ENCODE peak calls at places on chromosomes 12 and 14, in seven cellular contexts. G, W, R, I, N, A and H are unnamed samples.

GRCh38 chr12:3614806-3615466 is 123.9 kb downstream of the PRMT8 start:
- DNase-seq in G (no peak), W (peak), R (no peak), I (no peak), N (peak), A (no peak), H (peak)

GRCh38 chr14:103562135-103562384 is 397 bp downstream of the BAG5 start:
- DNase-seq in G (no peak), W (no peak), R (peak), I (peak), N (no peak), A (no peak), H (no peak)

GRCh38 chr12:66269757-66270383 is 32.4 kb upstream of the HELB start:
- DNase-seq in G (no peak), W (no peak), R (no peak), I (no peak), N (peak), A (no peak), H (peak)

GRCh38 chr14:99664636-99665273 is 19.3 kb upstream of the CYP46A1 start:
- DNase-seq in G (no peak), W (no peak), R (no peak), I (no peak), N (no peak), A (no peak), H (no peak)

GRCh38 chr12:51000245-51000644 is 25.9 kb downstream of the SLC11A2 start:
- DNase-seq in G (no peak), W (no peak), R (no peak), I (no peak), N (no peak), A (no peak), H (no peak)

GRCh38 chr14:59570122-59570521 is 6.5 kb downstream of the CCDC175 start:
- DNase-seq in G (no peak), W (no peak), R (no peak), I (no peak), N (no peak), A (no peak), H (no peak)

GRCh38 chr14:74882103-74882920 is 596 bp downstream of the DLST start:
- DNase-seq in G (peak), W (peak), R (peak), I (peak), N (no peak), A (peak), H (peak)

GRCh38 chr14:85454183-85454813 is 75.6 kb upstream of the FLRT2 start:
- DNase-seq in G (no peak), W (no peak), R (no peak), I (no peak), N (no peak), A (no peak), H (no peak)

GRCh38 chr14:60760209-60760608 is 25.6 kb downstream of the MNAT1 start:
- DNase-seq in G (no peak), W (no peak), R (no peak), I (no peak), N (no peak), A (no peak), H (no peak)

GRCh38 chr12:13913371-13913770 is 68.0 kb downstream of the GRIN2B start:
- DNase-seq in G (no peak), W (no peak), R (no peak), I (no peak), N (no peak), A (no peak), H (no peak)

GRCh38 chr14:59248170-59248569 is 59.7 kb downstream of the DAAM1 start:
- DNase-seq in G (no peak), W (no peak), R (no peak), I (no peak), N (no peak), A (no peak), H (no peak)

GRCh38 chr14:64117671-64118402 is 176.3 kb downstream of the ESR2 start:
- DNase-seq in G (no peak), W (no peak), R (no peak), I (peak), N (no peak), A (no peak), H (no peak)

GRCh38 chr14:66228267-66228970 is 257.8 kb upstream of the CCDC196 start:
- DNase-seq in G (no peak), W (no peak), R (no peak), I (no peak), N (no peak), A (no peak), H (no peak)

GRCh38 chr12:45407188-45407850 is 191.4 kb downstream of the ANO6 start:
- DNase-seq in G (peak), W (no peak), R (no peak), I (no peak), N (no peak), A (no peak), H (no peak)

GRCh38 chr14:73289729-73290128 is 52.4 kb downstream of the PAPLN start:
- DNase-seq in G (no peak), W (no peak), R (no peak), I (no peak), N (no peak), A (no peak), H (no peak)

GRCh38 chr12:122137681-122138080 is 36.3 kb downstream of the IL31 start:
- DNase-seq in G (no peak), W (no peak), R (no peak), I (no peak), N (peak), A (no peak), H (no peak)

GRCh38 chr12:124520258-124520657 is 47.2 kb downstream of the NCOR2 start:
- DNase-seq in G (peak), W (no peak), R (peak), I (no peak), N (no peak), A (peak), H (peak)

GRCh38 chr12:116697305-116698130 is 40.4 kb downstream of the SPRING1 start:
- DNase-seq in G (no peak), W (no peak), R (no peak), I (peak), N (peak), A (no peak), H (no peak)

GRCh38 chr14:90290612-90291011 is 34.3 kb downstream of the PSMC1 start:
- DNase-seq in G (no peak), W (no peak), R (no peak), I (no peak), N (no peak), A (no peak), H (no peak)

GRCh38 chr14:102058931-102059330 is 27.9 kb downstream of the HSP90AA1 start:
- DNase-seq in G (no peak), W (peak), R (no peak), I (no peak), N (no peak), A (no peak), H (no peak)

GRCh38 chr14:71324767-71325272 is 417.6 kb downstream of the PCNX1 start:
- DNase-seq in G (no peak), W (no peak), R (peak), I (no peak), N (peak), A (no peak), H (no peak)

GRCh38 chr12:116552750-116553383 is 6.3 kb upstream of the MAP1LC3B2 start:
- DNase-seq in G (no peak), W (no peak), R (no peak), I (no peak), N (no peak), A (no peak), H (no peak)

GRCh38 chr12:124481257-124481750 is 86.1 kb downstream of the NCOR2 start:
- DNase-seq in G (no peak), W (no peak), R (no peak), I (peak), N (no peak), A (no peak), H (no peak)

GRCh38 chr12:106003297-106003696 is 135.5 kb downstream of the NUAK1 start:
- DNase-seq in G (no peak), W (no peak), R (no peak), I (no peak), N (no peak), A (no peak), H (no peak)

GRCh38 chr12:52783563-52784316 is 6.6 kb upstream of the KRT76 start:
- DNase-seq in G (no peak), W (no peak), R (no peak), I (no peak), N (no peak), A (no peak), H (no peak)

GRCh38 chr14:81476816-81477215 is 56.8 kb downstream of the SEL1L start:
- DNase-seq in G (no peak), W (no peak), R (no peak), I (no peak), N (no peak), A (no peak), H (no peak)

GRCh38 chr12:68259318-68259940 is 6.0 kb upstream of the IL22 start:
- DNase-seq in G (no peak), W (no peak), R (no peak), I (no peak), N (no peak), A (no peak), H (no peak)

GRCh38 chr12:38823743-38824142 is 81.6 kb downstream of the CPNE8 start:
- DNase-seq in G (no peak), W (no peak), R (no peak), I (no peak), N (no peak), A (no peak), H (no peak)

GRCh38 chr12:85836716-85837100 is 499 bp upstream of the RASSF9 start:
- DNase-seq in G (no peak), W (no peak), R (no peak), I (no peak), N (peak), A (no peak), H (no peak)

GRCh38 chr14:58638231-58639205 is 756 bp downstream of the DACT1 start:
- DNase-seq in G (no peak), W (peak), R (peak), I (peak), N (peak), A (peak), H (no peak)

GRCh38 chr14:95835331-95835730 is 41.3 kb upstream of the TUNAR start:
- DNase-seq in G (no peak), W (no peak), R (no peak), I (no peak), N (no peak), A (no peak), H (no peak)

GRCh38 chr14:91714805-91715204 is 17.1 kb downstream of the CATSPERB start:
- DNase-seq in G (no peak), W (no peak), R (no peak), I (no peak), N (peak), A (no peak), H (no peak)

GRCh38 chr12:119369907-119370546 is 35.5 kb downstream of the CCDC60 start:
- DNase-seq in G (no peak), W (no peak), R (no peak), I (no peak), N (no peak), A (no peak), H (no peak)

GRCh38 chr12:121580959-121581680 is at the start of gene KDM2B:
- DNase-seq in G (no peak), W (no peak), R (peak), I (no peak), N (peak), A (no peak), H (peak)

GRCh38 chr14:50028458-50028857 is 87.9 kb downstream of the VCPKMT start:
- DNase-seq in G (no peak), W (no peak), R (no peak), I (no peak), N (no peak), A (no peak), H (no peak)

GRCh38 chr12:79927772-79928474 is 7.0 kb downstream of the PPP1R12A start:
- DNase-seq in G (no peak), W (no peak), R (no peak), I (no peak), N (no peak), A (no peak), H (no peak)

GRCh38 chr12:120651821-120652220 is 11.4 kb downstream of the CABP1 start:
- DNase-seq in G (no peak), W (no peak), R (no peak), I (no peak), N (no peak), A (no peak), H (no peak)

GRCh38 chr12:49365542-49365941 is 1.7 kb upstream of the SPATS2 start:
- DNase-seq in G (no peak), W (no peak), R (no peak), I (no peak), N (peak), A (no peak), H (no peak)

GRCh38 chr12:79424109-79424721 is 266.5 kb downstream of the PAWR start:
- DNase-seq in G (no peak), W (no peak), R (no peak), I (no peak), N (no peak), A (no peak), H (no peak)

GRCh38 chr14:20614038-20614840 is 23.1 kb upstream of the RNASE12 start:
- DNase-seq in G (no peak), W (no peak), R (no peak), I (no peak), N (peak), A (no peak), H (no peak)
- H3K27ac ChIP-seq in G (peak), W (peak), R (peak), I (peak), N (no peak), A (peak), H (peak)

GRCh38 chr14:52733824-52734223 is 3.9 kb downstream of the STYX start:
- DNase-seq in G (no peak), W (no peak), R (no peak), I (no peak), N (peak), A (no peak), H (no peak)

GRCh38 chr14:52730708-52731111 is 744 bp downstream of the STYX start:
- DNase-seq in G (no peak), W (no peak), R (no peak), I (no peak), N (no peak), A (no peak), H (no peak)

GRCh38 chr14:52738409-52738808 is 8.4 kb downstream of the STYX start:
- DNase-seq in G (no peak), W (no peak), R (no peak), I (no peak), N (no peak), A (no peak), H (no peak)

GRCh38 chr14:52740751-52741150 is 10.8 kb downstream of the STYX start:
- DNase-seq in G (no peak), W (no peak), R (no peak), I (no peak), N (no peak), A (no peak), H (no peak)

DNA sequence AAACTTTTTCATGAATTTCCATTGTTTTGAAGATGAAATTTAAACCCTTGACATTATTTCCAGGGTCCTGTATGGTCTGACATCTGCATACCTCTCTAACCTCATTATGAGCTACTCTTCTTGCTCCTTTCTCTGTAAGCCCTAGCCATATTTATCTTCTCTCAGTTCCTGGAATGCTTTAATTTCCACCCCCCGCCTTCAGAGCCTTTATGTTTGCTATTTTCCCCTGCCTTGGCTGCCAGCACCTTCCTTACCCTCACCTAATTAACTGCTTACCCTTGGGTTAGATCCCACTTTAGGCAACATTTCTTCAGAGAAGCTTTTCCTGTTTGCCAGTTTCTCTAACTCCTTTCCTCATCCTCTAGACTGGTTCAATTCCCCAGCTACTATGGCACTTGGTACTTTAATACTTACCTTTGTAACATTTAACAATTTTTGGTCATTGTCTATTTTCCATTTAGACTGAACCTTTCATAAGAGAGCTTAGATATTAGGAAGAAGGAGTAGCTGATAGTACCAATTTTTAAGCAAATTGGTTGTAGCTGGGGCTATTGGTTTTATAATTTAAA is 6.0 kb downstream of the STYX start:
- DNase-seq in G (no peak), W (no peak), R (no peak), I (no peak), N (no peak), A (no peak), H (no peak)
- H3K27ac ChIP-seq in G (no peak), W (no peak), R (no peak), I (no peak), N (no peak), A (no peak), H (no peak)

GRCh38 chr14:69634871-69635270 is 23.5 kb downstream of the SUSD6 start:
- DNase-seq in G (no peak), W (no peak), R (no peak), I (no peak), N (no peak), A (no peak), H (no peak)
- H3K27ac ChIP-seq in G (no peak), W (peak), R (peak), I (no peak), N (no peak), A (no peak), H (no peak)

GRCh38 chr12:57450057-57450456 is 5.0 kb upstream of the INHBE start:
- DNase-seq in G (no peak), W (no peak), R (no peak), I (no peak), N (no peak), A (no peak), H (no peak)

GRCh38 chr12:57452937-57453509 is 2.1 kb upstream of the INHBE start:
- DNase-seq in G (peak), W (peak), R (peak), I (peak), N (peak), A (peak), H (peak)

GRCh38 chr12:57454213-57454565 is 918 bp upstream of the INHBE start:
- DNase-seq in G (no peak), W (no peak), R (no peak), I (no peak), N (no peak), A (no peak), H (no peak)

GRCh38 chr12:57451233-57451778 is 3.8 kb upstream of the INHBE start:
- DNase-seq in G (no peak), W (no peak), R (no peak), I (no peak), N (no peak), A (no peak), H (no peak)

DNA sequence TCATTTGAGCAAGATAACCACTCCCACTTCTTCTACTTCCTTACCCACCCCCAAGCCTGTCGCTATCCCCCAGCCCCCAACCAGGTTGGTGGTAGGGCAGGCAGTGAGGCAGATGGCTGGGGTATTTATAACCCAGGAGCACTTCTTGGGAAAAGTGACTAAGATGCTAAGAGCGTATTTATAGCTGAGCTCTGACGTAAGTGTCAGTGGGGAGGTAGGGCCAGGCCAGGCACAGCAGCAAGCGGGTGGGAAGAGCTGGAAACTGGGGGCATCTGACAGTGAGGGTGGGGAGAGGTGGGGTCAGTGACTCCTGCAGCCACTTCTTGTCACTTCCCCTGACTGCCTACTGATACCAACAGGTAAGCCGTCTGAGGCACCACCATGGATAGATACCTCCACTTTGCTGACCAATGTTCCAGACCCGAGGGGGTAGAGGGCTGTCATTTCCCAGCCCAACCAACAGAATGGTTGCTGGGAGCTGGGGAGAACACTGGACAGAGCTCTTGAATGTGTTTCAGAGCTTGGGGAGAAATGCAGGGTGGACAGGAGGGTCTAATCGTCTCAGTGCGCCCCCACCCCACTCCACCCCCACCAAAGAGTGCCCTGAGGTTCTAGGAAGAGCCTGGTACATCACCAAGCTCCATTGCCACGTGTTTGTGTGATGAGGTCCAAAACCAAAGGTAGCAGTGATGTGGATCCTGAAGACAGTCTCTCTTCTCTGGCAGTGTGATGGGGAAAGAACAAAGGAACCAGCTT is 2.7 kb upstream of the INHBE start:
- DNase-seq in G (no peak), W (no peak), R (no peak), I (peak), N (peak), A (no peak), H (peak)
- H3K27ac ChIP-seq in G (peak), W (peak), R (peak), I (peak), N (no peak), A (no peak), H (peak)

GRCh38 chr12:11836282-11836963 is 186.9 kb downstream of the ETV6 start:
- DNase-seq in G (peak), W (no peak), R (peak), I (no peak), N (peak), A (peak), H (no peak)
- H3K27ac ChIP-seq in G (no peak), W (peak), R (peak), I (no peak), N (no peak), A (peak), H (peak)